ENCODE peak calls at places on chromosomes 1 and 21, in six cellular contexts. D, K, I, M, Z and N are unnamed samples.
A peak's percentile ranks its signal among the peaks of the same experiment; 100 is the strongest.

GRCh38 chr1:8283058-8283884 is 34.6 kb upstream of the SLC45A1 start:
- DNase-seq in D (no peak), K (no peak), M (no peak), I (no peak), Z (no peak), N (no peak)

GRCh38 chr1:145714524-145715111 is 4.7 kb upstream of the CD160 start:
- DNase-seq in D (no peak), I (no peak), K (peak; percentile 79), M (no peak), Z (no peak), N (no peak)

GRCh38 chr1:228118040-228118439 is 8.9 kb upstream of the MRPL55 start:
- DNase-seq in D (no peak), M (no peak), K (no peak), I (no peak), Z (no peak), N (no peak)

GRCh38 chr1:45840704-45841103 is 37.3 kb downstream of the MAST2 start:
- DNase-seq in I (no peak), Z (no peak), D (no peak), K (no peak), M (no peak), N (no peak)

GRCh38 chr1:192546596-192547199 is 28.9 kb upstream of the RGS1 start:
- DNase-seq in I (no peak), K (no peak), Z (no peak), D (no peak), M (no peak), N (no peak)

GRCh38 chr1:46086581-46086980 is 45.8 kb downstream of the PIK3R3 start:
- DNase-seq in D (no peak), I (no peak), M (no peak), K (no peak), Z (no peak), N (no peak)

GRCh38 chr1:156643266-156644092 is 1.6 kb downstream of the BCAN start:
- DNase-seq in M (no peak), K (no peak), I (no peak), Z (no peak), D (no peak), N (no peak)

GRCh38 chr1:14896381-14897079 is 257.0 kb upstream of the TMEM51 start:
- DNase-seq in M (no peak), D (no peak), Z (no peak), K (no peak), I (peak; percentile 8), N (no peak)

GRCh38 chr1:56180806-56181205 is 398.6 kb downstream of the PLPP3 start:
- DNase-seq in M (no peak), K (no peak), Z (no peak), I (peak; percentile 26), D (no peak), N (no peak)

GRCh38 chr21:38333290-38334272 is 76.8 kb downstream of the KCNJ15 start:
- DNase-seq in M (no peak), K (no peak), Z (no peak), D (no peak), I (no peak), N (no peak)

GRCh38 chr1:109193653-109194590 is 19.8 kb upstream of the SARS1 start:
- DNase-seq in D (no peak), I (no peak), K (no peak), Z (no peak), M (peak; percentile 74), N (peak; percentile 74)

GRCh38 chr1:40890771-40891170 is 28.6 kb upstream of the CITED4 start:
- DNase-seq in Z (no peak), K (no peak), I (no peak), D (no peak), M (no peak), N (no peak)

GRCh38 chr1:192527950-192528349 is 47.6 kb upstream of the RGS1 start:
- DNase-seq in Z (no peak), M (no peak), D (no peak), I (no peak), K (no peak), N (no peak)

GRCh38 chr1:206705187-206705586 is 20.5 kb downstream of the MAPKAPK2 start:
- DNase-seq in M (no peak), I (peak; percentile 84), K (no peak), D (no peak), Z (peak; percentile 60), N (no peak)

GRCh38 chr1:218079379-218079778 is 205.7 kb upstream of the RRP15 start:
- DNase-seq in Z (no peak), D (no peak), K (no peak), I (no peak), M (no peak), N (no peak)

GRCh38 chr21:38661296-38662223 is 144.2 kb upstream of the ETS2 start:
- DNase-seq in M (peak; percentile 18), I (peak; percentile 69), Z (no peak), D (peak; percentile 10), K (no peak), N (peak; percentile 38)

GRCh38 chr1:98336472-98337118 is 324.9 kb upstream of the SNX7 start:
- DNase-seq in D (no peak), Z (no peak), I (no peak), M (peak; percentile 55), K (no peak), N (no peak)

GRCh38 chr1:53061859-53062714 is at the start of gene PODN:
- DNase-seq in M (no peak), I (peak; percentile 48), K (no peak), Z (peak; percentile 26), D (no peak), N (no peak)

GRCh38 chr1:244874974-244875579 is 10.7 kb upstream of the HNRNPU start:
- DNase-seq in K (no peak), I (no peak), M (no peak), Z (no peak), D (no peak), N (no peak)

GRCh38 chr1:5232537-5232936 is 578.1 kb downstream of the AJAP1 start:
- DNase-seq in M (no peak), Z (no peak), I (no peak), D (no peak), K (no peak), N (no peak)
- TF ChIP-seq CTCF in M (no peak), Z (no peak), I (no peak), D (no peak), K (no peak), N (no peak)

GRCh38 chr1:247103777-247104591 is at the start of gene ZNF669:
- DNase-seq in I (peak; percentile 93), K (peak; percentile 95), Z (peak; percentile 98), D (peak; percentile 96), M (peak; percentile 97), N (peak; percentile 98)

GRCh38 chr1:247100676-247101279 is 3.4 kb downstream of the ZNF669 start:
- DNase-seq in K (no peak), Z (no peak), I (no peak), M (no peak), D (no peak), N (no peak)

GRCh38 chr1:247104965-247105364 is 809 bp upstream of the ZNF669 start:
- DNase-seq in M (no peak), K (no peak), Z (no peak), I (no peak), D (no peak), N (no peak)

GRCh38 chr1:247105966-247106365 is 1.8 kb upstream of the ZNF669 start:
- DNase-seq in I (no peak), M (no peak), D (no peak), Z (no peak), K (no peak), N (no peak)

DNA sequence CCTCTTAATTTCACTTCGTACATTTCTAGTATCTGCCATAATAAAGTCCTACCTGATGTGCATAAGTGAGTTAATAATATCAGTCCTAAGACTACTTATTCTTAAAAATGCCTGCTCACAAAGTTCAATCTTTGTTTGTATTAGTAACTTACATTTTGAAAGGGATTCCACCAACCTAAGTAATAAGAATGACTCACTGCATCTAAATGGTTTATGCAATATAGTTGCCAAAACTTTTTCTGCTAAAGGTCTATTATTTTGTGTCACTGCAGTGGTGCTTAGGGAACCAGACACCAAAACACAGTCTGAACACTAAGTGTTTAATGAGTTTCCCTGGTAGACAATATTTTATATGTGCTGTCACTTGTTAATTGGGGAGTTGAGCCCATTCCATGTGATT is 1.8 kb downstream of the ZNF669 start:
- DNase-seq in I (peak; percentile 47), Z (no peak), D (no peak), M (no peak), K (no peak), N (no peak)
- TF ChIP-seq CTCF in I (no peak), Z (no peak), D (no peak), M (no peak), K (no peak), N (no peak)

GRCh38 chr1:209882286-209882685 is 54.5 kb downstream of the UTP25 start:
- DNase-seq in I (no peak), D (no peak), Z (no peak), M (no peak), K (no peak), N (no peak)

GRCh38 chr1:209884249-209884648 is 53.8 kb upstream of the SYT14 start:
- DNase-seq in D (no peak), M (no peak), K (no peak), Z (no peak), I (peak; percentile 19), N (no peak)

GRCh38 chr1:209884665-209885117 is 53.3 kb upstream of the SYT14 start:
- DNase-seq in Z (peak; percentile 52), M (peak; percentile 95), I (peak; percentile 98), K (peak; percentile 79), D (no peak), N (peak; percentile 39)

GRCh38 chr1:209882942-209883340 is 55.1 kb upstream of the SYT14 start:
- DNase-seq in M (no peak), I (no peak), D (no peak), K (no peak), Z (no peak), N (no peak)

DNA sequence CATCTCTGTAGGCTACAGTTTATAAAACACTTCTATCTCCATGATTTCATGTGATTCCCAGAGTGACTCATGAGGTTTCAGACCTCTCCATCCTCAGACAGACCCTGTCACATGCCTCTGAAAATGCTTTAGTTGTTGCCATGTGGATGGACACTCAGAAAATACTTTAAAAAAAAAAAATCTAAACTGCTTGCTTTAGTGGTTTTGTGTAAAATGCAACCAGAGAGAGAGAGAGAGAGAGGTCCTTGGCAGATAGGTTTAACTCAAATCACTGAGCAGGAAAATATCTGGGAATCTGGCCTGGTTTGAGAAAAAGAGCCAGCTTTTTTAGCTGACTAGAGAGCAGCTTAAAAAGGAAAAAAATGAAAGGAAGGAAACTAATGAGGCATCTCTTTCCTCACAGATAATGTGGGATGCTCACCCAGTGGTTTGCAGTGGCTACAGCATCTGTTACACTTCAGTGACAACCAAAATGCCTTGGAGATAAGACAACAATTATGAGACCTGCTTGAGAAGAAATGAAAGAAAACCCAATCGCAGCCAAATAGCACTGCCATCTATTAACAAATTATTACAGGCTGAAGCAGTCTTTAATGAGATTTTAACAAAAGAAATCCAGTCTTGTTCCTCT is 54.6 kb upstream of the SYT14 start:
- DNase-seq in I (peak; percentile 88), M (no peak), K (no peak), Z (no peak), D (no peak), N (no peak)
- TF ChIP-seq CTCF in I (peak; percentile 35), M (no peak), K (no peak), Z (peak; percentile 29), D (no peak), N (no peak)

GRCh38 chr1:213934642-213935041 is 53.1 kb upstream of the PROX1 start:
- DNase-seq in K (no peak), D (peak; percentile 7), I (no peak), Z (no peak), M (peak; percentile 52), N (no peak)

GRCh38 chr1:213927897-213928296 is 59.9 kb upstream of the PROX1 start:
- DNase-seq in I (no peak), M (no peak), Z (no peak), D (no peak), K (no peak), N (no peak)

GRCh38 chr1:213936571-213936970 is 51.2 kb upstream of the PROX1 start:
- DNase-seq in K (no peak), M (no peak), D (no peak), I (no peak), Z (no peak), N (no peak)

GRCh38 chr1:213931804-213932203 is 56.0 kb upstream of the PROX1 start:
- DNase-seq in Z (no peak), K (no peak), D (no peak), I (no peak), M (no peak), N (no peak)
- TF ChIP-seq CTCF in Z (no peak), K (no peak), D (no peak), I (no peak), M (no peak), N (no peak)